ENCODE peak calls at places on chromosomes 12 and 14, in five cellular contexts. One of them, this sample, is unnamed.

GRCh38 chr12:53758081-53758769 is 6.4 kb upstream of the CISTR start:
- DNase-seq in prostate gland: no peak
- DNase-seq in HFF-Myc: no peak
- DNase-seq in A549: no peak
- DNase-seq in spleen: no peak
- DNase-seq in this sample: no peak

GRCh38 chr14:51481643-51482042 is 170.1 kb upstream of the FRMD6 start:
- DNase-seq in prostate gland: no peak
- DNase-seq in spleen: no peak
- DNase-seq in A549: no peak
- DNase-seq in HFF-Myc: no peak
- DNase-seq in this sample: no peak

GRCh38 chr12:15928345-15928744 is 17.2 kb downstream of the DERA start:
- DNase-seq in spleen: no peak
- DNase-seq in prostate gland: no peak
- DNase-seq in HFF-Myc: peak; percentile 59
- DNase-seq in A549: no peak
- DNase-seq in this sample: peak; percentile 55

GRCh38 chr12:104488383-104488782 is 31.6 kb downstream of the CHST11 start:
- DNase-seq in prostate gland: no peak
- DNase-seq in HFF-Myc: no peak
- DNase-seq in A549: no peak
- DNase-seq in spleen: no peak
- DNase-seq in this sample: no peak

GRCh38 chr12:51441583-51441982 is 17.0 kb downstream of the SLC4A8 start:
- DNase-seq in prostate gland: no peak
- DNase-seq in A549: no peak
- DNase-seq in HFF-Myc: peak; percentile 22
- DNase-seq in spleen: no peak
- DNase-seq in this sample: peak; percentile 54

GRCh38 chr14:31283568-31284252 is 76.1 kb upstream of the HECTD1 start:
- DNase-seq in spleen: no peak
- DNase-seq in HFF-Myc: no peak
- DNase-seq in A549: no peak
- DNase-seq in prostate gland: no peak
- DNase-seq in this sample: no peak

GRCh38 chr12:88958961-88959360 is 378.7 kb upstream of the KITLG start:
- DNase-seq in HFF-Myc: no peak
- DNase-seq in A549: no peak
- DNase-seq in prostate gland: no peak
- DNase-seq in spleen: no peak
- DNase-seq in this sample: no peak

GRCh38 chr12:43711348-43711747 is 47.2 kb downstream of the PUS7L start:
- DNase-seq in A549: no peak
- DNase-seq in spleen: no peak
- DNase-seq in HFF-Myc: no peak
- DNase-seq in prostate gland: no peak
- DNase-seq in this sample: no peak

GRCh38 chr14:68366656-68367055 is 426.2 kb downstream of the ZFP36L1 start:
- DNase-seq in spleen: no peak
- DNase-seq in HFF-Myc: no peak
- DNase-seq in prostate gland: no peak
- DNase-seq in A549: no peak
- DNase-seq in this sample: no peak

GRCh38 chr14:76779221-76780057 is 18.2 kb downstream of the VASH1 start:
- DNase-seq in spleen: peak; percentile 63
- DNase-seq in A549: no peak
- DNase-seq in HFF-Myc: no peak
- DNase-seq in prostate gland: no peak
- DNase-seq in this sample: no peak

DNA sequence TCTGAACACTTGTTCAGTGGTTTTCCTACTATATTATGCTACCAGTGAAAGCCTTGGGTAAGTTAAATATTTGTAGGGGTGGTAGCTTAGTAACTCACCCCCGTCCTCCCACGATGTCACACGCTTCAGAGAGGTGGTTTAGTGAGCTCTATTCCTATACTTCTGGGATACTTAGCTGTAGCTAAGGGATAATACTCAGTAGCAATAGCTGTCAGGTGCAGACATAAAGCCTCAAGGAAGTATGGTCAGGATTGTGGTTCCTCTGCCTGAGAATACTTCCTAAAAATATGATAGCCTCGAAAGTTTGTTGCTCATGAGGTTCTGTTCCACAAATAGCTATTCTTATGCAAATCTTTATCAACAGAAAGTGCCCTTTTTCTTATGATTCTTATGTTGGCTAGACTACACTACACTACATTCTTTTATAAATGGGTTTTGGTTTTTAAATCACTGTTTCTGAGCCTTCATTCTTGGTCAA is 11.9 kb downstream of the DLST start:
- DNase-seq in spleen: no peak
- DNase-seq in A549: no peak
- DNase-seq in prostate gland: no peak
- DNase-seq in HFF-Myc: no peak
- DNase-seq in this sample: no peak
- TF ChIP-seq CTCF in spleen: no peak
- TF ChIP-seq CTCF in A549: no peak
- TF ChIP-seq CTCF in prostate gland: no peak
- TF ChIP-seq CTCF in HFF-Myc: no peak
- TF ChIP-seq CTCF in this sample: no peak

GRCh38 chr14:57988445-57988844 is 122.6 kb upstream of the SLC35F4 start:
- DNase-seq in HFF-Myc: no peak
- DNase-seq in prostate gland: no peak
- DNase-seq in spleen: no peak
- DNase-seq in A549: no peak
- DNase-seq in this sample: no peak

GRCh38 chr14:57982802-57983201 is 116.9 kb upstream of the SLC35F4 start:
- DNase-seq in HFF-Myc: no peak
- DNase-seq in A549: no peak
- DNase-seq in prostate gland: no peak
- DNase-seq in spleen: peak; percentile 76
- DNase-seq in this sample: no peak

GRCh38 chr14:57983235-57983634 is 117.3 kb upstream of the SLC35F4 start:
- DNase-seq in HFF-Myc: no peak
- DNase-seq in A549: no peak
- DNase-seq in prostate gland: no peak
- DNase-seq in spleen: no peak
- DNase-seq in this sample: no peak

GRCh38 chr14:57987596-57988300 is 121.9 kb upstream of the SLC35F4 start:
- DNase-seq in prostate gland: no peak
- DNase-seq in A549: no peak
- DNase-seq in HFF-Myc: no peak
- DNase-seq in spleen: no peak
- DNase-seq in this sample: no peak

DNA sequence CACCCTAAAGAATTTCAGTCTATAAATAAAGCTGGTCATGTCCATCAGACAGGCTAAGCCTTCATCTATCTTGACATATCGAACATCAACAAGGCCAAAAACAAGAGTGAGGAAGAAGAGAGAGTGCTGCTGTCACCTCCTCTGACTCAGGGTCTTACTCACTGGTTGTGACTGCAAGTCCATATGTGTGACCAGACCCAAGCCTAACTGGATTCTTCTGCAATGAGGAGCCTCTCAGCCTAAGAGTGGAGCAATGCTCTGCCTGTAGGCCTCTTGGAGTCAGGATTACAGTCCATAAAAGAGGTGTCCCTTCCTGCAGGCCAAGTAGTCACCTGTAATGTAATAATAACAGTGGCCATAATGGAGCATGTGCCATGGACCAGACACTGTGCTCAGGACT is 121.2 kb upstream of the SLC35F4 start:
- DNase-seq in HFF-Myc: no peak
- DNase-seq in prostate gland: no peak
- DNase-seq in A549: no peak
- DNase-seq in spleen: no peak
- DNase-seq in this sample: no peak
- TF ChIP-seq CTCF in HFF-Myc: no peak
- TF ChIP-seq CTCF in prostate gland: no peak
- TF ChIP-seq CTCF in A549: no peak
- TF ChIP-seq CTCF in spleen: no peak
- TF ChIP-seq CTCF in this sample: no peak

DNA sequence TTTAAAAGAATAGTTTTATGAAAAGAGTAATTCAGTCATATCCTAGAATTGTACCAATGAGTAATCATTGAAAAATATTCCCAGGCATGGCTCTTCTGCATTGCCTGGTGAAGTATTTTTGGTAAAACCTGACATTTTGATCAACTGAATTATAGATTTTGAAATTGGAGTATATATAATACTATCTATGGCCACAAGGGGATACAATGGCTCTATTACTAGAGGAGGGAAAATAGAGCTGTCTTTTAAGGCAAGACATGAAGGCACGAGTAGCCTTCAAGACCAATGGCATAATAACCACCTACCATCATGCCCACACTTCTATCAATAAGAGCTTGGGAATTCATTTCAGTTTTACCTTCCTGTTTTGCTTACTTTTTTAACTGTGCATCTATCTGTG is 1241.4 kb upstream of the TMEM132C start:
- DNase-seq in prostate gland: no peak
- DNase-seq in spleen: no peak
- DNase-seq in HFF-Myc: no peak
- DNase-seq in A549: no peak
- DNase-seq in this sample: peak; percentile 14
- TF ChIP-seq CTCF in prostate gland: peak; percentile 17
- TF ChIP-seq CTCF in spleen: no peak
- TF ChIP-seq CTCF in HFF-Myc: no peak
- TF ChIP-seq CTCF in A549: no peak
- TF ChIP-seq CTCF in this sample: peak; percentile 18

GRCh38 chr14:90426663-90427062 is 29.8 kb downstream of the CALM1 start:
- DNase-seq in spleen: no peak
- DNase-seq in A549: no peak
- DNase-seq in HFF-Myc: no peak
- DNase-seq in prostate gland: peak; percentile 21
- DNase-seq in this sample: no peak

GRCh38 chr14:90425480-90425879 is 28.7 kb downstream of the CALM1 start:
- DNase-seq in prostate gland: no peak
- DNase-seq in HFF-Myc: no peak
- DNase-seq in spleen: no peak
- DNase-seq in A549: no peak
- DNase-seq in this sample: no peak

GRCh38 chr14:90427848-90428426 is 31.1 kb downstream of the CALM1 start:
- DNase-seq in A549: no peak
- DNase-seq in spleen: no peak
- DNase-seq in HFF-Myc: no peak
- DNase-seq in prostate gland: no peak
- DNase-seq in this sample: no peak

GRCh38 chr14:90424686-90425255 is 27.9 kb downstream of the CALM1 start:
- DNase-seq in A549: no peak
- DNase-seq in prostate gland: no peak
- DNase-seq in spleen: no peak
- DNase-seq in HFF-Myc: no peak
- DNase-seq in this sample: no peak

GRCh38 chr14:90426031-90426540 is 29.3 kb downstream of the CALM1 start:
- DNase-seq in HFF-Myc: no peak
- DNase-seq in spleen: no peak
- DNase-seq in A549: no peak
- DNase-seq in prostate gland: no peak
- DNase-seq in this sample: no peak
- TF ChIP-seq CTCF in HFF-Myc: no peak
- TF ChIP-seq CTCF in spleen: no peak
- TF ChIP-seq CTCF in A549: no peak
- TF ChIP-seq CTCF in prostate gland: no peak
- TF ChIP-seq CTCF in this sample: no peak

DNA sequence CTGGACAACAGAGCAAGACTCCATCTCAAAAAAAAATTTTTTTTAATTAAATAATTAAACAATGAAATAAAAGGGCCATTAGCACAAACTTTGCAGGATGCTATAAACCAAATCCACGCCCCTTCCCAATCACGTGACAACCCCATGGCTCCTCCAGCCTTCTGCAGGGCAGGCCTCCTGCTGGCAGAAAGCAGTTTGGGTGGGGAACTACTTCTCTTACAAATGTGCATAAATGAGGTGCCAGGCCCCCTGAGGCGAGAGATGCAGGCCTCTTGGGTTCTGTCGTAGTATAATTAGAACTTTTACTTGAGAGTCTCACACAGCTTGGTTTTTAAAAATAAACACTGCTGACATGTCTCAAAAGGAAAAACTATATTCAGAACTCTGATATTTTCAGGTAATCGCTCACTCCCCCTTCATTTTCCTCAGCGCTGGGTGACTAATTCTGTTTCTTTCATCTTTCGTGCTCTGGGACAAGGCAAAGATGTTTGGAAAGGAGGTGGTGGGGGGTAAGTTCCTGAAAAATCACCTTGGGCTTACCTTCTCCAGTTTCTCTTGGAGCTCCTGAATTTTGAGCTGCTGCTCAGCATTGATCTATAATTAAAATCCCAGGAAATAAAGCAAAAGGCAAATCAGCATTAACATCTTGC is 101.7 kb downstream of the CIT start:
- DNase-seq in HFF-Myc: no peak
- DNase-seq in prostate gland: no peak
- DNase-seq in A549: no peak
- DNase-seq in spleen: no peak
- DNase-seq in this sample: no peak
- TF ChIP-seq CTCF in HFF-Myc: no peak
- TF ChIP-seq CTCF in prostate gland: no peak
- TF ChIP-seq CTCF in A549: no peak
- TF ChIP-seq CTCF in spleen: no peak
- TF ChIP-seq CTCF in this sample: no peak

GRCh38 chr12:48379784-48380183 is 29.1 kb upstream of the ZNF641 start:
- DNase-seq in HFF-Myc: no peak
- DNase-seq in A549: no peak
- DNase-seq in prostate gland: no peak
- DNase-seq in spleen: no peak
- DNase-seq in this sample: peak; percentile 53

GRCh38 chr12:48380596-48380995 is 29.9 kb upstream of the ZNF641 start:
- DNase-seq in A549: no peak
- DNase-seq in prostate gland: no peak
- DNase-seq in HFF-Myc: no peak
- DNase-seq in spleen: no peak
- DNase-seq in this sample: no peak
- TF ChIP-seq CTCF in A549: no peak
- TF ChIP-seq CTCF in prostate gland: no peak
- TF ChIP-seq CTCF in HFF-Myc: no peak
- TF ChIP-seq CTCF in spleen: no peak
- TF ChIP-seq CTCF in this sample: no peak

DNA sequence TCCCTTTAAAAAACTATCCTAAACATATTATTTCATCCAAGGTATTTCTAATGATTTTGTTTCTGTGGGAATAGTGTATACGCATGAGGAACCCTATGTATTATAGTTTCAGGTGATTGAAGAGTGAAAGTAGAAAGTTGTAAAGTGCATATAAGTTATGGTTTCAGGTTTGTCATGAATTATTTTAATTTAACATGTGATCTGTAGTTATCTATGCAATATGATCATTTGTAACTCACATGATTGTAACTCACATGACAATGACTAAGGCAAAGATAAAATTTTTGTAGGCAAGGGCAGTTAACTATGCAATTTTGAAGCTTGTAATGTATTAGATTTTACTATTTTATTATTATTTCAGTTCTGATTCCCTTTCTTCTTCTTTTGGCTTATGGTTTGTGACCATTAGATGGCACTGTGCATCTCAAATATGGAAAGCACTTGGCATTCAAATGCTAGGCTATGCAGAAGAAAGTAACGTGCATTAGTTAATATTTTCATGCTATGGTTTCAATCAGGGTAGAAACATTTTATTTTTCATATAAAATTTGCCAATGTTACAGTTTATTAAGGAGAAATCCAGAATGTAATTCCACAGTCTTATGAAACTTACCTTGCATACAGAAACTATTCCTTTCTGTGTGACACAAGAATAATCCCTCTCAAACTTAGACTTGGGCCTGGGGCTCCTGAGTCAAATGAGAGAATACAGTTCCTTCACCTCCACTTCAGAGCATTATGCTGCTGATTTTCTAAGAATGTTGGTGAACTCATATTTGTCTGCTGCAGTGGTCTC is 15.8 kb upstream of the TMEM30B start:
- DNase-seq in prostate gland: no peak
- DNase-seq in spleen: no peak
- DNase-seq in A549: peak; percentile 35
- DNase-seq in HFF-Myc: no peak
- DNase-seq in this sample: peak; percentile 61
- TF ChIP-seq CTCF in prostate gland: peak; percentile 59
- TF ChIP-seq CTCF in spleen: peak; percentile 68
- TF ChIP-seq CTCF in A549: peak; percentile 85
- TF ChIP-seq CTCF in HFF-Myc: peak; percentile 53
- TF ChIP-seq CTCF in this sample: peak; percentile 63

This sample was measured in MCF 10A.